ENCODE peak calls at places on chromosomes 11 and 22, in four cellular contexts. M is activated naive CD4-positive, alpha-beta T cell; W is NCI-H1417; E is dorsolateral prefrontal cortex. O is an unnamed sample.
A peak's percentile ranks its signal among the peaks of the same experiment; 100 is the strongest.

GRCh38 chr11:22392561-22392960 is 54.4 kb downstream of the SLC17A6 start:
- DNase-seq in M (no peak), W (no peak), E (no peak), O (no peak)

GRCh38 chr11:75996523-75997272 is 181.7 kb downstream of the UVRAG start:
- DNase-seq in M (no peak), W (no peak), E (no peak), O (peak; percentile 18)

GRCh38 chr22:38429460-38430128 is 25.4 kb downstream of the KCNJ4 start:
- DNase-seq in M (no peak), W (no peak), E (no peak), O (no peak)

GRCh38 chr22:33650244-33650643 is 270.0 kb downstream of the LARGE1 start:
- DNase-seq in M (no peak), W (no peak), E (no peak), O (no peak)

GRCh38 chr11:65851083-65851579 is 6.8 kb downstream of the CFL1 start:
- DNase-seq in M (no peak), W (no peak), E (no peak), O (no peak)

GRCh38 chr11:117843666-117844484 is 19.3 kb upstream of the FXYD2 start:
- DNase-seq in M (peak; percentile 81), W (peak; percentile 63), E (peak; percentile 78), O (peak; percentile 62)

GRCh38 chr11:35639591-35640179 is 21.4 kb downstream of the FJX1 start:
- DNase-seq in M (no peak), W (no peak), E (no peak), O (no peak)

GRCh38 chr22:22201185-22201924 is 43.2 kb upstream of the VPREB1 start:
- DNase-seq in M (peak; percentile 42), W (no peak), E (no peak), O (peak; percentile 61)

GRCh38 chr11:35330924-35331323 is 88.4 kb downstream of the SLC1A2 start:
- DNase-seq in M (no peak), W (no peak), E (no peak), O (no peak)

GRCh38 chr11:85705805-85706204 is 19.8 kb upstream of the CCDC89 start:
- DNase-seq in M (no peak), W (no peak), E (no peak), O (peak; percentile 47)

GRCh38 chr11:70790671-70791300 is 392.5 kb downstream of the CTTN start:
- DNase-seq in M (no peak), W (no peak), E (no peak), O (no peak)

GRCh38 chr11:69493931-69494821 is 12.7 kb downstream of the LINC01488 start:
- DNase-seq in M (no peak), W (no peak), E (no peak), O (no peak)

GRCh38 chr22:36367066-36367465 is 20.7 kb downstream of the MYH9 start:
- DNase-seq in M (no peak), W (no peak), E (no peak), O (no peak)

GRCh38 chr11:133893381-133893780 is 48.1 kb upstream of the SPATA19 start:
- DNase-seq in M (no peak), W (no peak), E (no peak), O (no peak)

GRCh38 chr11:72773291-72773690 is 20.6 kb downstream of the STARD10 start:
- DNase-seq in M (no peak), W (no peak), E (peak; percentile 61), O (peak; percentile 93)

GRCh38 chr11:30853470-30853869 is 267.3 kb upstream of the MPPED2 start:
- DNase-seq in M (no peak), W (no peak), E (no peak), O (no peak)

GRCh38 chr11:80846979-80847378 is 1406.1 kb upstream of the TENM4 start:
- DNase-seq in M (no peak), W (no peak), E (no peak), O (no peak)

GRCh38 chr11:131467645-131468270 is 97.3 kb downstream of the NTM start:
- DNase-seq in M (no peak), W (no peak), E (no peak), O (peak; percentile 24)

GRCh38 chr22:23249506-23250423 is 69.5 kb downstream of the BCR start:
- DNase-seq in M (no peak), W (no peak), E (no peak), O (no peak)

GRCh38 chr11:57427692-57428082 is 766 bp upstream of the SLC43A3 start:
- DNase-seq in M (no peak), W (no peak), E (no peak), O (peak; percentile 80)

GRCh38 chr22:47171441-47172221 is 409.2 kb downstream of the TBC1D22A start:
- DNase-seq in M (no peak), W (no peak), E (no peak), O (no peak)

GRCh38 chr11:73585834-73586575 is 11.9 kb downstream of the FAM168A start:
- DNase-seq in M (no peak), W (no peak), E (no peak), O (no peak)

GRCh38 chr22:17380711-17381087 is 11.4 kb downstream of the CECR2 start:
- DNase-seq in M (no peak), W (no peak), E (no peak), O (no peak)

GRCh38 chr11:76835928-76836612 is 24.6 kb upstream of the ACER3 start:
- DNase-seq in M (no peak), W (no peak), E (peak; percentile 9), O (peak; percentile 68)

GRCh38 chr11:118290923-118291322 is 13.6 kb upstream of the CD3E start:
- DNase-seq in M (no peak), W (no peak), E (no peak), O (no peak)

GRCh38 chr11:2537896-2538855 is 93.4 kb downstream of the KCNQ1 start:
- DNase-seq in M (no peak), W (no peak), E (no peak), O (peak; percentile 91)

GRCh38 chr11:9264381-9265210 is 554 bp downstream of the DENND5A start:
- DNase-seq in M (no peak), W (peak; percentile 31), E (peak; percentile 24), O (peak; percentile 69)

GRCh38 chr11:126492331-126492730 is 136.8 kb downstream of the ST3GAL4 start:
- DNase-seq in M (no peak), W (no peak), E (no peak), O (no peak)

GRCh38 chr22:19879248-19879575 is 24.5 kb upstream of the GNB1L start:
- DNase-seq in M (no peak), W (no peak), E (no peak), O (no peak)

GRCh38 chr11:117220568-117220967 is 11.3 kb downstream of the PCSK7 start:
- DNase-seq in M (no peak), W (no peak), E (no peak), O (no peak)

GRCh38 chr22:34105461-34106062 is 185.3 kb upstream of the LARGE1 start:
- DNase-seq in M (no peak), W (peak; percentile 48), E (peak; percentile 56), O (no peak)

GRCh38 chr11:133576351-133576750 is 44.0 kb upstream of the OPCML start:
- DNase-seq in M (no peak), W (no peak), E (no peak), O (no peak)

GRCh38 chr11:33674035-33674814 is 26.4 kb downstream of the C11orf91 start:
- DNase-seq in M (no peak), W (no peak), E (no peak), O (peak; percentile 95)

GRCh38 chr11:88086297-88086696 is 88.9 kb downstream of the RAB38 start:
- DNase-seq in M (no peak), W (no peak), E (no peak), O (no peak)

GRCh38 chr11:71251761-71252433 is 480 bp downstream of the SHANK2 start:
- DNase-seq in M (no peak), W (peak; percentile 29), E (no peak), O (peak; percentile 67)

GRCh38 chr11:109747839-109748238 is 325.8 kb downstream of the C11orf87 start:
- DNase-seq in M (no peak), W (no peak), E (no peak), O (peak; percentile 68)